ENCODE peak calls at places on chromosomes 6 and 20, in four cellular contexts. Q, C, S and K are unnamed samples.

GRCh38 chr6:113859349-113860164 is 2.4 kb downstream of the MARCKS start:
- DNase-seq in S (peak), Q (no peak), C (no peak), K (no peak)

GRCh38 chr20:52490715-52491430 is 299.3 kb upstream of the ZFP64 start:
- DNase-seq in C (peak), Q (no peak), S (no peak), K (peak)

GRCh38 chr6:138970856-138971425 is 17.1 kb downstream of the REPS1 start:
- DNase-seq in C (peak), S (no peak), Q (no peak), K (peak)

GRCh38 chr6:149915970-149916865 is 6.7 kb downstream of the RAET1G start:
- DNase-seq in S (no peak), Q (no peak), C (no peak), K (no peak)

GRCh38 chr6:151284431-151285060 is 44.8 kb downstream of the AKAP12 start:
- DNase-seq in C (no peak), S (no peak), Q (no peak), K (no peak)

GRCh38 chr20:63699466-63700198 is 3.2 kb downstream of the TNFRSF6B start:
- DNase-seq in C (no peak), S (peak), Q (no peak), K (no peak)

GRCh38 chr6:150143521-150144293 is 863 bp downstream of the PPP1R14C start:
- DNase-seq in C (no peak), Q (no peak), S (no peak), K (no peak)

GRCh38 chr20:46954490-46955038 is 59.9 kb downstream of the EYA2 start:
- DNase-seq in S (no peak), C (peak), Q (no peak), K (no peak)

GRCh38 chr6:1631251-1631650 is 21.5 kb downstream of the FOXC1 start:
- DNase-seq in Q (no peak), S (no peak), C (no peak), K (no peak)

GRCh38 chr6:1603708-1604346 is 5.9 kb upstream of the FOXC1 start:
- DNase-seq in C (no peak), Q (no peak), S (no peak), K (no peak)

GRCh38 chr6:148293181-148293995 is 49.2 kb upstream of the SASH1 start:
- DNase-seq in S (peak), Q (no peak), C (no peak), K (no peak)

GRCh38 chr6:122736166-122736565 is 43.4 kb upstream of the FABP7 start:
- DNase-seq in Q (no peak), S (no peak), C (no peak), K (no peak)

GRCh38 chr6:168292911-168293310 is 26.7 kb downstream of the DACT2 start:
- DNase-seq in C (no peak), Q (no peak), S (peak), K (no peak)

GRCh38 chr20:44526129-44526528 is 4.3 kb upstream of the SERINC3 start:
- DNase-seq in Q (no peak), C (no peak), S (no peak), K (no peak)

GRCh38 chr20:46347831-46348230 is 39.5 kb upstream of the CDH22 start:
- DNase-seq in Q (no peak), S (no peak), C (no peak), K (no peak)

GRCh38 chr6:169829786-169830185 is 78.4 kb downstream of the ERMARD start:
- DNase-seq in S (no peak), Q (no peak), C (no peak), K (no peak)

GRCh38 chr6:117482240-117483003 is at the start of gene DCBLD1:
- DNase-seq in Q (peak), S (peak), C (no peak), K (peak)

GRCh38 chr20:5808901-5809300 is 58.7 kb downstream of the SHLD1 start:
- DNase-seq in C (no peak), Q (no peak), S (no peak), K (no peak)

GRCh38 chr20:16898433-16898832 is 150.3 kb downstream of the OTOR start:
- DNase-seq in Q (no peak), C (no peak), S (no peak), K (no peak)

GRCh38 chr6:17169291-17169690 is 67.4 kb downstream of the STMND1 start:
- DNase-seq in S (no peak), C (no peak), Q (no peak), K (no peak)

GRCh38 chr20:51492167-51493092 is 50.1 kb downstream of the NFATC2 start:
- DNase-seq in C (no peak), Q (no peak), S (peak), K (no peak)

GRCh38 chr6:50840814-50841192 is 22.1 kb downstream of the TFAP2B start:
- DNase-seq in C (no peak), S (no peak), Q (no peak), K (no peak)

GRCh38 chr20:33532753-33533459 is 43.0 kb downstream of the CBFA2T2 start:
- DNase-seq in S (no peak), C (no peak), Q (no peak), K (no peak)

GRCh38 chr6:29834564-29835436 is 7.2 kb downstream of the HLA-G start:
- DNase-seq in C (no peak), Q (peak), S (no peak), K (no peak)

GRCh38 chr6:6665505-6665904 is 77.0 kb downstream of the LY86 start:
- DNase-seq in C (no peak), Q (no peak), S (no peak), K (no peak)

GRCh38 chr6:136784910-136785746 is 7.1 kb downstream of the MAP3K5 start:
- DNase-seq in C (no peak), S (no peak), Q (peak), K (no peak)

GRCh38 chr6:151808331-151809241 is 1.1 kb downstream of the ESR1 start:
- DNase-seq in Q (no peak), S (peak), C (no peak), K (no peak)

GRCh38 chr6:5996701-5997419 is 9.9 kb downstream of the NRN1 start:
- DNase-seq in Q (peak), S (no peak), C (no peak), K (no peak)

GRCh38 chr6:105072799-105073199 is 107.0 kb downstream of the POPDC3 start:
- DNase-seq in S (no peak), C (no peak), Q (no peak), K (no peak)

GRCh38 chr6:4577406-4577805 is 198.8 kb upstream of the CDYL start:
- DNase-seq in C (peak), S (peak), Q (no peak), K (peak)

GRCh38 chr6:88361754-88362153 is 195.6 kb upstream of the CNR1 start:
- DNase-seq in Q (no peak), S (no peak), C (no peak), K (no peak)

GRCh38 chr6:155077784-155078183 is 82.7 kb downstream of the TIAM2 start:
- DNase-seq in C (no peak), Q (no peak), S (no peak), K (no peak)

GRCh38 chr20:20814685-20815084 is 102.2 kb upstream of the RALGAPA2 start:
- DNase-seq in S (no peak), C (no peak), Q (no peak), K (no peak)

GRCh38 chr20:44861547-44862006 is 23.9 kb upstream of the YWHAB start:
- DNase-seq in C (peak), S (peak), Q (no peak), K (no peak)

DNA sequence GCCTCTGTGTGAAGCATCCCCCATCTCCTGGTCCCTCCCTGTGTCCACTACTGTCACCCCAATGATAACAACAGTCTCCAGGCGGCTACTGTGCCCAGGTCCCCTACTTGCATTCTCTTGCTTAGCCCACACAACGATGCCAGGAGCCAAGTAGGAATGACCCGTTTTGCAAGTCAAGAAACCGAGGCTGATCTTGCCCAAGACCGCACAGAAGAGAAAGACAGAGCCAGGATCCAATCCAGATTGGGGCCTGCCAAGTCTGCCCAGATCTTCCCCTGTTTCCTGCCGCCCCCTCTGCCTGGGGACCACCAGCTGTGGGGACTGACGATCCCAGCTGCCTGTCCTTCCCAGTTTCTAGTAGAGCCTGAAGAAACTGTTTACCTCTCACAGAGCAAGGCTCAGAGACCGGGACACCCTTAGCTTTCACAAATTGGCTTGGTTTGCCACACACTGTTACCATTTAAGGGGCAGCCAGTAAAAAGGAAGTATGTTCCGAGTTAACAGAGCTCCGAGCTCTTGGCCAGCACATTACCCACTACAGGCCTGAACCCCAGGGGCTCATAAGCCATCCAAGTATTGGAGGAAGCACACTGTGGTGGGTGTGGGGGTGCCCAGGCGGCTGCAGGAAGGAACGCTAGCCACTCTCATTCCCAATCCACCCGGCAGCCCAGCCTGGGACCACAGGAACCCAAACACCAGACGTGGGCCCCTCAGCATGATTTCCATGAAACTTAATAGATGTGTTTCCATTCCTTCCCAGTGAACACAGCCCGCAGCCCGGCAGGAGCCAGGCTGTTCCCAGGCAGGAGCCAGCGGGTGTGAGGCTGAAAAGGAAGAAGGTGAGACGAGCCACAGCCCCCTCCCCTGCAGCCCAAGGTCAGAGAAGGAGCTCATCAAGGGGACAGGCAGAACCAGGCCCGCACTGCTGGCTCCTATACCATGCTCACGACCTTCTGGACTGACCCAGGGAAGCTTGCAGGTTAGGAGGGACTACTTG is 7.9 kb downstream of the KIAA1755 start:
- DNase-seq in C (no peak), S (no peak), Q (no peak), K (no peak)
- H3K4me3 ChIP-seq in C (no peak), S (no peak), Q (no peak), K (no peak)

GRCh38 chr6:39887692-39888450 is 46.4 kb downstream of the MOCS1 start:
- DNase-seq in S (peak), C (peak), Q (no peak), K (peak)
- H3K4me3 ChIP-seq in S (no peak), C (no peak), Q (no peak), K (no peak)

GRCh38 chr20:49552007-49552406 is 15.9 kb downstream of the PTGIS start:
- DNase-seq in C (no peak), Q (no peak), S (no peak), K (no peak)
- H3K4me3 ChIP-seq in C (no peak), Q (no peak), S (no peak), K (no peak)

GRCh38 chr20:61252601-61253263 is 671 bp downstream of the CDH4 start:
- DNase-seq in Q (no peak), S (no peak), C (no peak), K (no peak)
- H3K4me3 ChIP-seq in Q (no peak), S (no peak), C (peak), K (peak)

GRCh38 chr6:48110436-48111142 is 408 bp downstream of the PTCHD4 start:
- DNase-seq in Q (no peak), S (no peak), C (no peak), K (no peak)
- H3K4me3 ChIP-seq in Q (no peak), S (peak), C (peak), K (peak)

DNA sequence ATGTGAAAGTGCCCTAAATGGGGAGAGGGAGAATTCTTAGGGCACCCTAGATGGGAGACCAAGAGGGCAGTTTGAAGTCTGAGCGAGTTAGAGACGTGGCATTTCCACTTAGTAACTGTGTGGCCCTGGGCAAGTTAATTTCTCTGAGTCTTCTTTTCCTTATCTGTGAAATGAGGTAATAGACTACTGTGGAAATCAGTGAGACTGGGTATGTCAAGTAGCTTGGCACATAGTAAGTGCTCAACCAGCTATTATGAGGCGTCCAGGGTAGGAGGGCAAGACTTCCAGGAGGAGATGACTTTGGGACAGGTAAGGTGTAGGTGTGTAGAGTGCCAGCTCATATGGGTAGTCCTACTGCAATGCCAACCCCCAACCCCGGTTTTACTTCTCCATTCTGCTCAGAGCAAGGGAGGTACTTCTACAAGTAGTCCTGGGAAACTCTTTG is 770 bp downstream of the KIF3B start:
- DNase-seq in S (no peak), C (no peak), Q (peak), K (no peak)
- H3K4me3 ChIP-seq in S (peak), C (peak), Q (peak), K (peak)

DNA sequence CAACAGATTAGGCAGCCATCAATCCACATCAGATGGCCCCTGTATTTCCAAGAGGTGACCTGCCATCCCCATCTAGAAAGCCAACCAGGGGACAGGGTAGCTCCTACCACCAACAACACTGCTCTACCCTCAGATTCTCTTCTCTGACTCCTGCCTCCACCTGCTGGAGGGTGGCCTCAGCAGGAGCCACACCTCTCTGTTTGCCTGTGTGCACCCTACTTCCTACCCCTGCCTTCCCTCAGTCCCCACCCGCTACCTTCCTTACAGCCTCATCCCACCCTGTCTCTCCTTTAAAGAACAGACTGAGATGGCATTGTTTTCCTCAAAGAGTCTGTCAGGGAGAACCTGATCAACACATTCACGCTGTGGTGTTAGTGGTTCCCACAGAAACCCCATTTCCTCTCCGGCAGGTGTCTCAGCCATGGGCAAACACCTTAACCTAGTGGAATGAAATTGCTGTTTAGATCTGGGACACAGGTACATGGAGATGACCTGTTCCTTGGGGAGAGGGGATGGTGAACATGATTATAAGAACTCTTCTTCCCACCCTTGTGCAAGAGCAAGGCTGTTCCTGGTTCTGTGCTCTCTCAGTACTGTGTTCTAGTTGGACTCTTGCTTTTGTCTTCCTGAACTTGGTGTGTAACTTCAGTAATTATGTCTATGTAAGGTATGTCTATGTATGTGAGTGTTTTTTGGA is 1.8 kb downstream of the ENTPD6 start:
- DNase-seq in Q (peak), C (no peak), S (no peak), K (no peak)
- H3K4me3 ChIP-seq in Q (peak), C (peak), S (no peak), K (peak)

DNA sequence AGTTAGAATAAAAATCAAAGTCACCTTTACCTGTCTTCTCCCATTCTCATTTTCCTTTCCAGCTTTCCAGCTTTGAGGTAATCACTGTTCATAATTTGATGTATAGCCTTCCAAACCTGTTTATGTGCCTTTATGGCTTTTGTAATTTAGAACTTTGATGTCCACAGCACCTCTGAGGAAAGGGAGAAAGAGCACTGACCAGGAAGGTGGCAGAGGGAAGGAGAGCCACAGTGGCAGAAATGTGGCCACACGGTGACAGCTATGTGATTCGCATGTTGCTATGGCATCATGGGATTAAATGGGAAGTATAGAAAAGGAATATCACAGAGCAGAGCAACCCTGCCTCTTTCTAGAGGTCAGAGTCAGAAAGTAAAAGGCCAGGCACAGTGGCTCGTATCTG is 51.7 kb upstream of the PLCG1 start:
- DNase-seq in S (no peak), C (no peak), Q (no peak), K (no peak)
- H3K4me3 ChIP-seq in S (no peak), C (no peak), Q (no peak), K (no peak)